ENCODE peak calls at places on chromosomes 7 and 10, in six cellular contexts. Z, D, S, X, Q and N are unnamed samples.

GRCh38 chr10:119575506-119575905 is 21.3 kb downstream of the TIAL1 start:
- ATAC-seq in Q (no peak), S (peak), X (no peak), Z (peak), D (no peak), N (no peak)

GRCh38 chr10:44284198-44285084 is 100.5 kb downstream of the CXCL12 start:
- ATAC-seq in D (no peak), Z (no peak), X (peak), S (no peak), Q (no peak), N (no peak)

GRCh38 chr10:62734781-62735463 is 69.6 kb upstream of the ADO start:
- ATAC-seq in X (no peak), D (no peak), Z (no peak), S (no peak), Q (no peak), N (no peak)

GRCh38 chr7:133124974-133125373 is 43.1 kb upstream of the CHCHD3 start:
- ATAC-seq in Q (no peak), S (no peak), Z (no peak), D (no peak), X (no peak), N (no peak)

GRCh38 chr10:115355162-115355760 is 262.1 kb downstream of the ATRNL1 start:
- ATAC-seq in Z (no peak), Q (no peak), X (peak), D (no peak), S (peak), N (no peak)

GRCh38 chr10:75043256-75044121 is 68.0 kb upstream of the SAMD8 start:
- ATAC-seq in S (peak), Q (peak), X (peak), Z (peak), D (no peak), N (no peak)

GRCh38 chr7:69743436-69743835 is 145.2 kb downstream of the AUTS2 start:
- ATAC-seq in Q (no peak), X (no peak), D (no peak), S (no peak), Z (no peak), N (no peak)

GRCh38 chr10:33410860-33411234 is 76.4 kb upstream of the NRP1 start:
- ATAC-seq in Z (no peak), S (no peak), X (no peak), Q (no peak), D (no peak), N (no peak)

GRCh38 chr10:75575940-75576339 is 144.5 kb downstream of the LRMDA start:
- ATAC-seq in Z (no peak), D (no peak), Q (no peak), X (no peak), S (no peak), N (no peak)

GRCh38 chr10:69650589-69651261 is 20.7 kb downstream of the FAM241B start:
- ATAC-seq in X (no peak), S (no peak), Q (no peak), Z (no peak), D (no peak), N (no peak)

GRCh38 chr7:155594163-155594732 is 47.9 kb upstream of the CNPY1 start:
- ATAC-seq in Z (no peak), S (peak), D (no peak), Q (no peak), X (no peak), N (no peak)

GRCh38 chr7:16651391-16652254 is 5.6 kb downstream of the BZW2 start:
- ATAC-seq in Q (no peak), Z (no peak), X (no peak), D (peak), S (no peak), N (no peak)

GRCh38 chr7:155845226-155845625 is 33.0 kb upstream of the SHH start:
- ATAC-seq in D (no peak), S (no peak), X (no peak), Q (no peak), Z (no peak), N (no peak)

GRCh38 chr7:111103678-111104274 is 12.8 kb downstream of the LRRN3 start:
- ATAC-seq in Q (no peak), Z (no peak), D (no peak), S (no peak), X (no peak), N (no peak)

GRCh38 chr7:27080844-27081423 is 14.9 kb downstream of the HOXA1 start:
- ATAC-seq in D (no peak), S (no peak), X (no peak), Q (no peak), Z (no peak), N (no peak)

GRCh38 chr7:266851-267840 is 22.8 kb upstream of the FOXL3 start:
- ATAC-seq in X (peak), Z (no peak), S (peak), D (peak), Q (peak), N (no peak)

GRCh38 chr7:106010331-106010730 is 47.3 kb downstream of the CDHR3 start:
- ATAC-seq in Q (no peak), Z (no peak), D (no peak), X (no peak), S (no peak), N (no peak)

GRCh38 chr7:79332091-79332490 is 121.4 kb downstream of the MAGI2 start:
- ATAC-seq in X (no peak), Q (no peak), D (no peak), S (no peak), Z (no peak), N (no peak)

GRCh38 chr10:72316748-72317435 is 37.8 kb downstream of the DNAJB12 start:
- ATAC-seq in Z (no peak), X (no peak), S (peak), D (no peak), Q (no peak), N (no peak)

GRCh38 chr10:113651898-113652297 is 11.9 kb downstream of the NRAP start:
- ATAC-seq in X (no peak), Z (no peak), S (no peak), Q (no peak), D (no peak), N (no peak)

GRCh38 chr7:118288098-118288497 is 63.6 kb downstream of the ANKRD7 start:
- ATAC-seq in D (no peak), Z (no peak), X (no peak), Q (no peak), S (no peak), N (no peak)

GRCh38 chr10:24466616-24466949 is 257.1 kb downstream of the ARHGAP21 start:
- ATAC-seq in Q (no peak), S (peak), Z (no peak), D (no peak), X (no peak), N (no peak)
- H3K4me3 ChIP-seq in Q (peak), S (peak), Z (no peak), D (no peak), X (peak), N (no peak)

DNA sequence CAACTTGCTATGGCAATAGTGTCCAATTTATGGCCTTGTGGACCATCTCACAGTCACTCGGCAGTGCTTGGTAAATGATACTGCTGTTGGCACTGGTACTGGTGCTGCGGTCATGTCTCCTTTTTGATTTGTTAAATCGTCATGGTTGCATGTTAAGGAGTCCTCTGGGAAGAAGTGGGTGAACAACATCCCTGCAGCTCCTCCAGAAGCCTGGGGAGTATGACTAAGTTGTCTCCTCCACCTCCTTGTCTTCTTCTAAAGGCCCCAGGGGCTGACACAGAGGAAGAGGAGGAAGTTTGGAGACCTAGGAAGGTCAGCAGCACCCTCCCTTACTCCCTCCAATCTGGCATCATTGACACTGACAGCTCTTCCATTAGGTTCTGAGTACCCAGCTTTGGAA is 8.5 kb downstream of the ITPRIP start:
- ATAC-seq in Z (no peak), S (no peak), Q (peak), D (no peak), X (no peak), N (peak)
- H3K4me3 ChIP-seq in Z (peak), S (no peak), Q (peak), D (no peak), X (no peak), N (no peak)

GRCh38 chr10:102066421-102067068 is 1.4 kb downstream of the HPS6 start:
- ATAC-seq in X (no peak), Z (no peak), Q (no peak), S (no peak), D (no peak), N (no peak)
- H3K4me3 ChIP-seq in X (peak), Z (no peak), Q (peak), S (no peak), D (peak), N (peak)

DNA sequence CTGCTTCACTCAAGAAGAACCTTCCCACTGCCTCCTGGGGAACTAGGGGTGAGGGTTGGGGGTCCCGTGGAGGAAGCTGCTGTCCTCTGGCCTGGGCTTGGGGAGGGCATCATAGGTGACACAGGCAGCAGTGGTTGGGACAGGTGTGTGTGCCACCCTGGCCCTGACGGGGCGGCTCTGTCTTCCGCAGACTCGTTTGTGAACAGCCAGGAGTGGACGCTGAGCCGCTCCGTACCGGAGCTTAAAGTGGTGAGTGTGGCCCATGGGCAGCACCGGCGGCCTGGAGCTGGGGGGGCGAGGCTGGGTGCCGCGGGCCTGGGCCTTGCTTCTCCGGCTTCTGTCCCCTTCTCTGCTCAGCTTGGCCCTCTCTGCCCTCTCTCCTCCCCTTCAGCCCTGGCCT is 30.3 kb downstream of the AGAP3 start:
- ATAC-seq in S (no peak), Q (no peak), X (peak), D (no peak), Z (no peak), N (no peak)
- H3K4me3 ChIP-seq in S (no peak), Q (no peak), X (peak), D (no peak), Z (no peak), N (no peak)

DNA sequence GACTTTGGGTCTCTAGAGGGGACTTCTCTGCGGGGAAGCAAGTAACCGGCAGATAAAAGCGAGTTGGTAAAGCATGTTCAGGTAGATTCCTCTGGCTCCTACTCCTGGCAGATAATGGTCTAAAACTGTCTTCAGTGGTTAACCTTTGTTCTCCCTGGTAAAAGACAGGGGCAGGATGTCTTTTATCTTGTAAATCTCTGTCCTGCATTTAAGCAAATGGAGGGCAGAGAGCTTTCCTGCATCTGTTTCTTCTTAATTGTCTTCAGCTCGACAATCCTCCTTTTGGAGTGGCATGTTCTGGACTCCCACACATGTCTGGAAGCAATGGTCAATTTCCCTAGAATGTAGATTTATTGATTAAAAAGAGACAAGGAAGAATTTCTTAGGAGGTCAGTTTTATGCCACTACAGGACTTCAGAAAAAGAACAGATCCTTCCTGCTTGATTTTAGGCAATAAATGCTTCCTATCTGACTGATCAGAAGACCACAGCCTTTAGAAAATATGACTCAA is 16.6 kb downstream of the C7orf33 start:
- ATAC-seq in D (no peak), Z (no peak), Q (no peak), X (no peak), S (no peak), N (no peak)
- H3K4me3 ChIP-seq in D (no peak), Z (no peak), Q (no peak), X (no peak), S (no peak), N (no peak)

GRCh38 chr10:91987397-91988037 is 63.9 kb downstream of the BTAF1 start:
- ATAC-seq in Q (no peak), S (no peak), D (no peak), Z (no peak), X (no peak), N (no peak)
- H3K4me3 ChIP-seq in Q (no peak), S (no peak), D (no peak), Z (no peak), X (no peak), N (no peak)

DNA sequence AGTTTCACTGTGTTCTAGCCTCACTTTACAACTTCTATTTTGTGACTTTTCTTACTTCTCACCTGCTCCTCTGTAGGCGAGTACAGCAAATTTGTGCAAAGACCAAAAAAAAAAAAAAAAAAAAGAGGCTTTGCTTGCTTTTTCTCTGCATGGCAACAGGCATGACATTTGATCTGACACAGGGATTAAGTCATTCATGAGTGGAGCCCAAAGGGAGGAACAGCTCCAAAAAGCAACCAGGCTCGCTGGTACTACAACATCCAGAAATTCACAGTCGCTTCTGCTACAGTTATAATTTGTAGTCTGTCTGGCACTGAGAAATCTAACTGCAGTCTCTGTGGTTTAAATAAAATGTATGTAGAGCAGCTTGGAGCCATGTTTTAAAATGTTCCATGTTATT is 31.7 kb downstream of the MKX start:
- ATAC-seq in D (peak), Q (peak), X (no peak), Z (no peak), S (no peak), N (peak)
- H3K4me3 ChIP-seq in D (no peak), Q (peak), X (no peak), Z (no peak), S (no peak), N (peak)

DNA sequence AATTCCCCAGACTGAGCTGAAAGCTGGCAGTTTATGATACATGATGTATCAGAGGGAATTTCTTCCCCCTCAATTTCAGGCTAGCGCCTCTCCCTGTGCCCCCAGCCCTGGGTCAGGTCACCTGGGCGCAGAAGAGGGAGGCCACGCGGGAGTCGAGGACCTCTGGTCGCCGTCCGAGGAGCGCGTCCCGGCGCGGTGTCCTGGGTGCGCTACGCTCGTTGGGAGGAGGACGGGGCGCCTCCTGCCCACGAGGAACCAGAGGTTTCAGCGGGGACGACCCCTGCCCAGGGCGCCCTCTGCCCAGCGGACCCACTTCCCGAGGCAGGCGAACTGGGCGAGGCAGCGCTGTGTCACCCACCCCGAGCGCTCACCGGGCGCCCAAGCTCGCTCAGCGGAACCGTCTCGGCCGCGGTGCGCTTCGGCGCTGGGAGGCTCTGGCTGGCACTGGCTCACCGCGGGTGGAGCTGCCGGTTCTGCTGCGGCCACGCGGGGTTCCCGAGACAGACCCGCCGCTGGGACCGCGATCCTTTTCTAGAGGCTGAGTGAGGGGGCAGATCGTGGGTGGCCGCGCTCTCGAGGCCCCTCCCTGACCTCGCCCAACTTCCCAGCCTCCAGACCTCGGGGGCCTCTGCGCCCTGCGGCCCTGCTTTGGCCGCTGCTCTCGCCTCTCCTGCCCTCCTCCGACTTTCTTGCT is at the start of gene FAM237B:
- ATAC-seq in Q (peak), X (peak), Z (no peak), D (peak), S (peak), N (no peak)
- H3K4me3 ChIP-seq in Q (peak), X (peak), Z (no peak), D (peak), S (no peak), N (peak)

GRCh38 chr10:22003111-22003963 is at the start of gene DNAJC1:
- ATAC-seq in D (peak), S (peak), Q (peak), Z (peak), X (peak), N (peak)
- H3K4me3 ChIP-seq in D (peak), S (peak), Q (peak), Z (peak), X (peak), N (peak)